ENCODE peak calls at places on chromosomes 1 and 21, in seven cellular contexts. Y, X, M, I, N, B and R are unnamed samples.

GRCh38 chr21:26843912-26844257 is 1.3 kb downstream of the ADAMTS1 start:
- DNase-seq in N (peak), I (no peak), X (peak), M (no peak), B (no peak), Y (peak), R (no peak)

GRCh38 chr1:211352985-211353515 is 26.4 kb downstream of the TRAF5 start:
- DNase-seq in Y (peak), N (no peak), B (peak), M (no peak), X (no peak), I (no peak), R (peak)

GRCh38 chr1:225470691-225471452 is 43.0 kb upstream of the LBR start:
- DNase-seq in Y (no peak), B (no peak), M (peak), I (peak), X (no peak), N (no peak), R (no peak)

GRCh38 chr1:48572134-48572533 is 100.1 kb upstream of the SPATA6 start:
- DNase-seq in X (no peak), M (no peak), I (no peak), B (no peak), N (no peak), Y (no peak), R (no peak)

GRCh38 chr1:43019226-43019625 is 60.6 kb upstream of the SLC2A1 start:
- DNase-seq in Y (no peak), B (no peak), N (no peak), M (no peak), I (no peak), X (no peak), R (no peak)

GRCh38 chr1:145963218-145964019 is 956 bp downstream of the ANKRD34A start:
- DNase-seq in X (no peak), I (no peak), N (no peak), Y (peak), M (no peak), B (no peak), R (no peak)

GRCh38 chr1:245128381-245128780 is 26.4 kb upstream of the KIF26B start:
- DNase-seq in Y (no peak), I (no peak), M (no peak), N (no peak), X (no peak), B (no peak), R (no peak)

GRCh38 chr1:42137766-42138165 is 15.4 kb upstream of the GUCA2B start:
- DNase-seq in Y (no peak), N (no peak), B (no peak), I (no peak), M (peak), X (no peak), R (no peak)

GRCh38 chr1:110255388-110255787 is 45.3 kb downstream of the KCNC4 start:
- DNase-seq in Y (no peak), I (peak), N (no peak), M (no peak), B (no peak), X (no peak), R (no peak)

GRCh38 chr1:11804666-11805453 is 904 bp downstream of the MTHFR start:
- DNase-seq in B (no peak), N (peak), I (peak), M (no peak), Y (peak), X (no peak), R (no peak)

GRCh38 chr1:91856996-91857395 is 29.0 kb downstream of the TGFBR3 start:
- DNase-seq in Y (no peak), B (no peak), I (no peak), M (no peak), X (peak), N (no peak), R (no peak)

GRCh38 chr1:1975535-1975934 is 28.1 kb downstream of the CFAP74 start:
- DNase-seq in M (no peak), Y (no peak), X (no peak), N (no peak), I (no peak), B (no peak), R (no peak)

GRCh38 chr1:171468120-171468790 is 17.1 kb upstream of the PRRC2C start:
- DNase-seq in I (no peak), X (no peak), B (no peak), N (no peak), M (no peak), Y (peak), R (no peak)

GRCh38 chr1:158248122-158248521 is 6.1 kb upstream of the CD1A start:
- DNase-seq in X (no peak), M (no peak), I (no peak), B (no peak), Y (no peak), N (peak), R (no peak)

GRCh38 chr1:218402771-218403110 is 57.6 kb downstream of the TGFB2 start:
- DNase-seq in B (no peak), Y (no peak), X (no peak), N (no peak), M (no peak), I (no peak), R (no peak)

GRCh38 chr1:46456411-46456963 is 33.1 kb upstream of the DMBX1 start:
- DNase-seq in Y (no peak), N (no peak), X (no peak), M (no peak), B (no peak), I (no peak), R (no peak)

GRCh38 chr1:160743266-160743665 is 4.2 kb downstream of the SLAMF7 start:
- DNase-seq in Y (no peak), N (no peak), B (no peak), M (no peak), I (no peak), X (no peak), R (no peak)

GRCh38 chr1:109895720-109896504 is 14.7 kb upstream of the CSF1 start:
- DNase-seq in X (no peak), B (no peak), Y (peak), I (peak), M (no peak), N (peak), R (peak)